ENCODE peak calls at places on chromosomes 7 and 10, in ten cellular contexts. G is HCT116; L is heart right ventricle; N is keratinocyte; D is AG04450; C is GM23338; B is cardiac muscle cell; T is CD8-positive, alpha-beta T cell; W is stomach; X is Panc1. Z is an unnamed sample.
A peak's percentile ranks its signal among the peaks of the same experiment; 100 is the strongest.

GRCh38 chr10:119029613-119030420 is at the start of gene NANOS1:
- DNase-seq in G (no peak), L (no peak), N (no peak), D (no peak), C (peak; percentile 58), B (peak; percentile 58), T (no peak), W (no peak), X (no peak), Z (peak; percentile 19)

GRCh38 chr7:15495170-15495569 is 66.6 kb downstream of the AGMO start:
- DNase-seq in G (no peak), L (no peak), N (no peak), D (no peak), C (no peak), B (no peak), T (no peak), W (no peak), X (no peak), Z (no peak)

GRCh38 chr7:143511593-143512047 is 33.9 kb downstream of the TAS2R41 start:
- DNase-seq in G (no peak), L (no peak), N (no peak), D (no peak), C (no peak), B (no peak), T (no peak), W (no peak), X (no peak), Z (no peak)

GRCh38 chr7:74226633-74227032 is 16.8 kb downstream of the LAT2 start:
- DNase-seq in G (no peak), L (no peak), N (no peak), D (no peak), C (no peak), B (no peak), T (no peak), W (no peak), X (no peak), Z (no peak)

GRCh38 chr10:35447693-35448407 is 111.5 kb downstream of the CCNY start:
- DNase-seq in G (peak; percentile 10), L (no peak), N (no peak), D (no peak), C (peak; percentile 53), B (no peak), T (no peak), W (peak; percentile 51), X (no peak), Z (peak; percentile 65)

GRCh38 chr10:49281461-49281860 is 17.5 kb upstream of the C10orf71 start:
- DNase-seq in G (no peak), L (no peak), N (no peak), D (no peak), C (peak; percentile 78), B (no peak), T (no peak), W (peak; percentile 11), X (no peak), Z (no peak)

GRCh38 chr10:101182936-101183335 is 46.3 kb downstream of the LBX1 start:
- DNase-seq in G (no peak), L (no peak), N (no peak), D (no peak), C (peak; percentile 60), B (no peak), T (no peak), W (no peak), X (no peak), Z (no peak)

GRCh38 chr10:52011113-52011512 is 303.0 kb upstream of the DKK1 start:
- DNase-seq in G (no peak), L (no peak), N (no peak), D (no peak), C (no peak), B (no peak), T (no peak), W (no peak), X (no peak), Z (no peak)

GRCh38 chr10:118853916-118854315 is 99.1 kb upstream of the CACUL1 start:
- DNase-seq in G (no peak), L (no peak), N (no peak), D (no peak), C (no peak), B (no peak), T (no peak), W (no peak), X (no peak), Z (no peak)

GRCh38 chr10:92208736-92209135 is 82.1 kb downstream of the CPEB3 start:
- DNase-seq in G (no peak), L (no peak), N (no peak), D (no peak), C (no peak), B (no peak), T (no peak), W (no peak), X (no peak), Z (peak; percentile 11)

GRCh38 chr10:804787-805634 is 115.5 kb upstream of the DIP2C start:
- DNase-seq in G (no peak), L (no peak), N (no peak), D (no peak), C (peak; percentile 16), B (no peak), T (no peak), W (no peak), X (no peak), Z (no peak)

GRCh38 chr10:82811621-82812020 is 936.6 kb downstream of the NRG3 start:
- DNase-seq in G (no peak), L (no peak), N (no peak), D (no peak), C (peak; percentile 65), B (peak; percentile 18), T (no peak), W (no peak), X (no peak), Z (peak; percentile 5)

GRCh38 chr10:59670269-59670668 is 39.4 kb downstream of the SLC16A9 start:
- DNase-seq in G (no peak), L (no peak), N (no peak), D (no peak), C (no peak), B (no peak), T (no peak), W (no peak), X (no peak), Z (no peak)

GRCh38 chr7:75967573-75967997 is 26.8 kb downstream of the TMEM120A start:
- DNase-seq in G (no peak), L (peak; percentile 46), N (no peak), D (peak; percentile 8), C (no peak), B (no peak), T (no peak), W (no peak), X (no peak), Z (no peak)

GRCh38 chr10:104128214-104128613 is 6.2 kb downstream of the SFR1 start:
- DNase-seq in G (no peak), L (no peak), N (no peak), D (no peak), C (no peak), B (no peak), T (no peak), W (no peak), X (no peak), Z (no peak)

GRCh38 chr10:114181971-114182370 is 2.8 kb downstream of the TDRD1 start:
- DNase-seq in G (no peak), L (peak; percentile 48), N (no peak), D (no peak), C (no peak), B (no peak), T (no peak), W (peak; percentile 84), X (no peak), Z (no peak)

DNA sequence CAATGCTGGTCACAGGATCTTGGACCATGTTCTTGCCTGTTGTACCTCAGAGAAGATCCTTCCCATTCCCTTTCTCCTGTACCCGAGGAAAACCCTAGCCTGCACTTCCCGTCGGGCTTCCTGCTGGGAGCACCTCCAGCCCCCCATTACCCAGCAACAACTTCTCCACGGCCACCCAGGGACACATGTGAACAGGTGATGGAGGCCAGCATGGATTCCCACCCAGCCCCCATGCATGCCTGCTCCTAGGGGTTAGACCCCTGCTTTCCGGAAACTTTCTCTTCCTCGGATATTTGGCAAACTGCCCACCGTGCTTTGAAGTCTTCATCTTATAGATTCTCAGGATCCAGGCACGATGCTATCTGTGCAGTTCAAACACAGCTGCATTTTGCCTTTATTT is 67.3 kb downstream of the CALML3 start:
- DNase-seq in G (no peak), L (no peak), N (no peak), D (no peak), C (no peak), B (no peak), T (no peak), W (no peak), X (no peak), Z (no peak)
- H3K27ac ChIP-seq in G (no peak overlapping the region), L (no peak overlapping the region), N (no peak overlapping the region), D (no peak overlapping the region), C (no peak overlapping the region), B (no peak overlapping the region), T (no peak overlapping the region), W (no peak overlapping the region), X (no peak overlapping the region), Z (no peak overlapping the region)

GRCh38 chr7:25789701-25790240 is 362.2 kb upstream of the NFE2L3 start:
- DNase-seq in G (no peak), L (no peak), N (no peak), D (no peak), C (no peak), B (no peak), T (no peak), W (no peak), X (no peak), Z (no peak)
- H3K4me3 ChIP-seq in G (no peak overlapping the region), L (no peak overlapping the region), N (no peak overlapping the region), D (no peak overlapping the region), C (no peak overlapping the region), B (no peak overlapping the region), T (no peak overlapping the region), W (no peak overlapping the region), X (no peak overlapping the region), Z (no peak overlapping the region)

DNA sequence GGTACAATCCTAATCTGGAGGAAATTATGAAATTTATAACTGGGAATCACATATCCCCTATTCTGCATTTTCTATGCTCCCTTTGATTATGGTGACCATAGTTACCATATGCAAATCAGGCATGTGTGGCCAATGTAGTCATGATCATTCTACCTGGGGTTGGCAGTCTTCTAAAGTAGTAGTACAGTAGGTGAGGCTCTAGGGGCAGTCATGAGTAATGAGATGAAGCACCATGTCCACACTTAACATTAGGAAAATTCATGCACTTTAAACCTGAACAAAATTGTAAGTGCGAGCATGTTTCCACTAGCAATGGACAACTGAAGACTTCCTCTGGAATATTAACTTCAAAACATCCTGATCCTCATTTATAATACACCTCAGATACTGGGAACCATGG is 545.9 kb downstream of the SUGCT start:
- DNase-seq in G (peak; percentile 34), L (no peak), N (no peak), D (no peak), C (peak; percentile 74), B (no peak), T (no peak), W (no peak), X (no peak), Z (no peak)
- TF ChIP-seq CTCF in G (no peak), L (peak; percentile 6), N (peak; percentile 45), D (peak; percentile 45), C (peak; percentile 60), B (peak; percentile 52), T (no peak), W (peak; percentile 10), X (peak; percentile 49), Z (peak; percentile 61)

DNA sequence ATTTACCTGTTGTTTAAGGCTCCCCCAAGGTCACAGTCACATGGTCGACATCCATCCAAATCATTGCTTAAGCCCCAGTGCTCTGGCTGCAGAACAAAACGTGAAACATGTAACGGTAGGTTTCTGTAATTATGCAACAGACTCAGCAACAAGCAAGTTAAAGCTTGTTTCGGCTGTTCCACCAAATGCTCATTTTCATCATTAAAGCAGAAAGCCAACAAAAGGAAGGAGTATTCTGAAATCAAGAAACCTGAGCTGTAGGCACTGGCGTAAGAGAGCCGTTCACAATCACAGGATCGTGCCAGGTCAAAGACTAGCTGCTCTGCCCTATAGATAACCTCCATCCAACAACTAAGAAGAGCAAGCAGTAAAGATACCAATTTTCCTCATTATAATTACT is 30.0 kb downstream of the LAMB1 start:
- DNase-seq in G (no peak), L (no peak), N (peak; percentile 36), D (no peak), C (no peak), B (no peak), T (no peak), W (no peak), X (no peak), Z (no peak)
- H3K27ac ChIP-seq in G (no peak overlapping the region), L (peak overlapping the region; percentile 81), N (peak overlapping the region; percentile 71), D (no peak overlapping the region), C (no peak overlapping the region), B (no peak overlapping the region), T (no peak overlapping the region), W (peak overlapping the region; percentile 83), X (no peak overlapping the region), Z (peak overlapping the region; percentile 54)

Z was measured in brain microvascular endothelial cell.